ENCODE peak calls at places on chromosomes 13 and 19, in eight cellular contexts. One of them, this sample, is unnamed.

GRCh38 chr13:85970727-85971126 is 171.5 kb upstream of the SLITRK6 start:
- DNase-seq in GM12891: no peak
- DNase-seq in breast epithelium: no peak
- DNase-seq in LNCaP clone FGC: no peak
- DNase-seq in head of caudate nucleus: no peak
- DNase-seq in RWPE1: peak; percentile 2
- DNase-seq in SK-MEL-5: peak; percentile 44
- DNase-seq in stimulated activated CD4-positive, alpha-beta T cell treated with anti-CD3 and anti-CD28 coated beads, TNF-alpha, amount 100 ng/mL, for 48 hours: no peak
- DNase-seq in this sample: no peak

GRCh38 chr19:46060012-46060411 is 19.2 kb upstream of the IGFL4 start:
- DNase-seq in RWPE1: no peak
- DNase-seq in breast epithelium: no peak
- DNase-seq in GM12891: no peak
- DNase-seq in SK-MEL-5: no peak
- DNase-seq in LNCaP clone FGC: no peak
- DNase-seq in head of caudate nucleus: no peak
- DNase-seq in stimulated activated CD4-positive, alpha-beta T cell treated with anti-CD3 and anti-CD28 coated beads, TNF-alpha, amount 100 ng/mL, for 48 hours: no peak
- DNase-seq in this sample: no peak

GRCh38 chr13:113114511-113115362 is 7.9 kb upstream of the F10 start:
- DNase-seq in GM12891: no peak
- DNase-seq in SK-MEL-5: no peak
- DNase-seq in breast epithelium: no peak
- DNase-seq in RWPE1: no peak
- DNase-seq in stimulated activated CD4-positive, alpha-beta T cell treated with anti-CD3 and anti-CD28 coated beads, TNF-alpha, amount 100 ng/mL, for 48 hours: no peak
- DNase-seq in LNCaP clone FGC: no peak
- DNase-seq in head of caudate nucleus: no peak
- DNase-seq in this sample: no peak

GRCh38 chr13:25806304-25806974 is 245.4 kb downstream of the SHISA2 start:
- DNase-seq in LNCaP clone FGC: no peak
- DNase-seq in RWPE1: no peak
- DNase-seq in GM12891: no peak
- DNase-seq in stimulated activated CD4-positive, alpha-beta T cell treated with anti-CD3 and anti-CD28 coated beads, TNF-alpha, amount 100 ng/mL, for 48 hours: no peak
- DNase-seq in breast epithelium: no peak
- DNase-seq in head of caudate nucleus: no peak
- DNase-seq in SK-MEL-5: no peak
- DNase-seq in this sample: peak; percentile 63

GRCh38 chr19:405138-405965 is 3.6 kb downstream of the C2CD4C start:
- DNase-seq in RWPE1: no peak
- DNase-seq in stimulated activated CD4-positive, alpha-beta T cell treated with anti-CD3 and anti-CD28 coated beads, TNF-alpha, amount 100 ng/mL, for 48 hours: no peak
- DNase-seq in head of caudate nucleus: no peak
- DNase-seq in LNCaP clone FGC: peak; percentile 23
- DNase-seq in SK-MEL-5: no peak
- DNase-seq in GM12891: no peak
- DNase-seq in breast epithelium: no peak
- DNase-seq in this sample: no peak

GRCh38 chr13:36088001-36088400 is 43.2 kb downstream of the DCLK1 start:
- DNase-seq in SK-MEL-5: no peak
- DNase-seq in breast epithelium: no peak
- DNase-seq in RWPE1: peak; percentile 42
- DNase-seq in LNCaP clone FGC: no peak
- DNase-seq in stimulated activated CD4-positive, alpha-beta T cell treated with anti-CD3 and anti-CD28 coated beads, TNF-alpha, amount 100 ng/mL, for 48 hours: no peak
- DNase-seq in GM12891: no peak
- DNase-seq in head of caudate nucleus: no peak
- DNase-seq in this sample: peak; percentile 42

GRCh38 chr19:41319500-41320184 is 9.7 kb downstream of the CCDC97 start:
- DNase-seq in stimulated activated CD4-positive, alpha-beta T cell treated with anti-CD3 and anti-CD28 coated beads, TNF-alpha, amount 100 ng/mL, for 48 hours: no peak
- DNase-seq in GM12891: no peak
- DNase-seq in breast epithelium: no peak
- DNase-seq in RWPE1: no peak
- DNase-seq in SK-MEL-5: no peak
- DNase-seq in LNCaP clone FGC: no peak
- DNase-seq in head of caudate nucleus: no peak
- DNase-seq in this sample: no peak

GRCh38 chr19:10820173-10820572 is 15.8 kb downstream of the TMED1 start:
- DNase-seq in head of caudate nucleus: no peak
- DNase-seq in GM12891: no peak
- DNase-seq in RWPE1: no peak
- DNase-seq in breast epithelium: no peak
- DNase-seq in SK-MEL-5: peak; percentile 14
- DNase-seq in LNCaP clone FGC: no peak
- DNase-seq in stimulated activated CD4-positive, alpha-beta T cell treated with anti-CD3 and anti-CD28 coated beads, TNF-alpha, amount 100 ng/mL, for 48 hours: no peak
- DNase-seq in this sample: no peak

GRCh38 chr13:101627556-101627943 is 175.1 kb downstream of the ITGBL1 start:
- DNase-seq in RWPE1: no peak
- DNase-seq in head of caudate nucleus: no peak
- DNase-seq in breast epithelium: no peak
- DNase-seq in LNCaP clone FGC: no peak
- DNase-seq in GM12891: no peak
- DNase-seq in stimulated activated CD4-positive, alpha-beta T cell treated with anti-CD3 and anti-CD28 coated beads, TNF-alpha, amount 100 ng/mL, for 48 hours: no peak
- DNase-seq in SK-MEL-5: no peak
- DNase-seq in this sample: no peak

GRCh38 chr19:54316746-54317107 is 3.8 kb upstream of the LILRA5 start:
- DNase-seq in LNCaP clone FGC: no peak
- DNase-seq in RWPE1: no peak
- DNase-seq in stimulated activated CD4-positive, alpha-beta T cell treated with anti-CD3 and anti-CD28 coated beads, TNF-alpha, amount 100 ng/mL, for 48 hours: no peak
- DNase-seq in head of caudate nucleus: no peak
- DNase-seq in GM12891: no peak
- DNase-seq in SK-MEL-5: peak; percentile 30
- DNase-seq in breast epithelium: no peak
- DNase-seq in this sample: no peak

GRCh38 chr13:80132741-80133601 is 208.0 kb downstream of the SPRY2 start:
- DNase-seq in RWPE1: no peak
- DNase-seq in SK-MEL-5: peak; percentile 80
- DNase-seq in LNCaP clone FGC: peak; percentile 6
- DNase-seq in stimulated activated CD4-positive, alpha-beta T cell treated with anti-CD3 and anti-CD28 coated beads, TNF-alpha, amount 100 ng/mL, for 48 hours: no peak
- DNase-seq in breast epithelium: peak; percentile 53
- DNase-seq in head of caudate nucleus: peak; percentile 77
- DNase-seq in GM12891: no peak
- DNase-seq in this sample: peak; percentile 15

GRCh38 chr19:55638864-55639359 is 1.9 kb upstream of the ZNF580 start:
- DNase-seq in LNCaP clone FGC: no peak
- DNase-seq in stimulated activated CD4-positive, alpha-beta T cell treated with anti-CD3 and anti-CD28 coated beads, TNF-alpha, amount 100 ng/mL, for 48 hours: peak; percentile 52
- DNase-seq in breast epithelium: no peak
- DNase-seq in head of caudate nucleus: no peak
- DNase-seq in RWPE1: no peak
- DNase-seq in SK-MEL-5: peak; percentile 72
- DNase-seq in GM12891: no peak
- DNase-seq in this sample: no peak

GRCh38 chr19:3468211-3468610 is 12.1 kb downstream of the SMIM24 start:
- DNase-seq in head of caudate nucleus: no peak
- DNase-seq in GM12891: no peak
- DNase-seq in LNCaP clone FGC: no peak
- DNase-seq in stimulated activated CD4-positive, alpha-beta T cell treated with anti-CD3 and anti-CD28 coated beads, TNF-alpha, amount 100 ng/mL, for 48 hours: no peak
- DNase-seq in SK-MEL-5: no peak
- DNase-seq in RWPE1: no peak
- DNase-seq in breast epithelium: no peak
- DNase-seq in this sample: no peak

GRCh38 chr13:22648325-22648758 is 532.4 kb upstream of the SGCG start:
- DNase-seq in SK-MEL-5: no peak
- DNase-seq in breast epithelium: no peak
- DNase-seq in LNCaP clone FGC: no peak
- DNase-seq in stimulated activated CD4-positive, alpha-beta T cell treated with anti-CD3 and anti-CD28 coated beads, TNF-alpha, amount 100 ng/mL, for 48 hours: no peak
- DNase-seq in GM12891: no peak
- DNase-seq in head of caudate nucleus: no peak
- DNase-seq in RWPE1: no peak
- DNase-seq in this sample: no peak

GRCh38 chr19:4196587-4197148 is 14.2 kb downstream of the ANKRD24 start:
- DNase-seq in LNCaP clone FGC: no peak
- DNase-seq in RWPE1: no peak
- DNase-seq in GM12891: no peak
- DNase-seq in head of caudate nucleus: no peak
- DNase-seq in stimulated activated CD4-positive, alpha-beta T cell treated with anti-CD3 and anti-CD28 coated beads, TNF-alpha, amount 100 ng/mL, for 48 hours: no peak
- DNase-seq in SK-MEL-5: no peak
- DNase-seq in breast epithelium: no peak
- DNase-seq in this sample: no peak

GRCh38 chr13:109989155-109989554 is 202.8 kb upstream of the IRS2 start:
- DNase-seq in breast epithelium: no peak
- DNase-seq in stimulated activated CD4-positive, alpha-beta T cell treated with anti-CD3 and anti-CD28 coated beads, TNF-alpha, amount 100 ng/mL, for 48 hours: no peak
- DNase-seq in LNCaP clone FGC: no peak
- DNase-seq in head of caudate nucleus: no peak
- DNase-seq in GM12891: no peak
- DNase-seq in RWPE1: no peak
- DNase-seq in SK-MEL-5: no peak
- DNase-seq in this sample: no peak

GRCh38 chr13:97119899-97120745 is 102.0 kb upstream of the MBNL2 start:
- DNase-seq in breast epithelium: no peak
- DNase-seq in head of caudate nucleus: no peak
- DNase-seq in stimulated activated CD4-positive, alpha-beta T cell treated with anti-CD3 and anti-CD28 coated beads, TNF-alpha, amount 100 ng/mL, for 48 hours: no peak
- DNase-seq in RWPE1: no peak
- DNase-seq in LNCaP clone FGC: no peak
- DNase-seq in SK-MEL-5: peak; percentile 53
- DNase-seq in GM12891: no peak
- DNase-seq in this sample: peak; percentile 77

GRCh38 chr13:21079761-21080730 is 18.7 kb upstream of the LATS2 start:
- DNase-seq in head of caudate nucleus: no peak
- DNase-seq in GM12891: no peak
- DNase-seq in LNCaP clone FGC: no peak
- DNase-seq in SK-MEL-5: peak; percentile 22
- DNase-seq in breast epithelium: no peak
- DNase-seq in RWPE1: peak; percentile 22
- DNase-seq in stimulated activated CD4-positive, alpha-beta T cell treated with anti-CD3 and anti-CD28 coated beads, TNF-alpha, amount 100 ng/mL, for 48 hours: no peak
- DNase-seq in this sample: peak; percentile 64

GRCh38 chr13:70708744-70709143 is 600.5 kb upstream of the KLHL1 start:
- DNase-seq in stimulated activated CD4-positive, alpha-beta T cell treated with anti-CD3 and anti-CD28 coated beads, TNF-alpha, amount 100 ng/mL, for 48 hours: no peak
- DNase-seq in head of caudate nucleus: no peak
- DNase-seq in RWPE1: no peak
- DNase-seq in LNCaP clone FGC: no peak
- DNase-seq in breast epithelium: no peak
- DNase-seq in GM12891: no peak
- DNase-seq in SK-MEL-5: no peak
- DNase-seq in this sample: no peak

GRCh38 chr13:30113983-30114491 is 193.3 kb downstream of the KATNAL1 start:
- DNase-seq in head of caudate nucleus: no peak
- DNase-seq in SK-MEL-5: peak; percentile 73
- DNase-seq in RWPE1: no peak
- DNase-seq in stimulated activated CD4-positive, alpha-beta T cell treated with anti-CD3 and anti-CD28 coated beads, TNF-alpha, amount 100 ng/mL, for 48 hours: no peak
- DNase-seq in GM12891: no peak
- DNase-seq in LNCaP clone FGC: no peak
- DNase-seq in breast epithelium: no peak
- DNase-seq in this sample: no peak

GRCh38 chr13:62084728-62085127 is 669.1 kb upstream of the PCDH20 start:
- DNase-seq in RWPE1: no peak
- DNase-seq in head of caudate nucleus: no peak
- DNase-seq in breast epithelium: no peak
- DNase-seq in SK-MEL-5: no peak
- DNase-seq in GM12891: no peak
- DNase-seq in stimulated activated CD4-positive, alpha-beta T cell treated with anti-CD3 and anti-CD28 coated beads, TNF-alpha, amount 100 ng/mL, for 48 hours: no peak
- DNase-seq in LNCaP clone FGC: no peak
- DNase-seq in this sample: no peak

GRCh38 chr13:36344886-36345437 is 1.2 kb downstream of the SPART start:
- DNase-seq in GM12891: no peak
- DNase-seq in head of caudate nucleus: no peak
- DNase-seq in SK-MEL-5: peak; percentile 35
- DNase-seq in RWPE1: peak; percentile 21
- DNase-seq in stimulated activated CD4-positive, alpha-beta T cell treated with anti-CD3 and anti-CD28 coated beads, TNF-alpha, amount 100 ng/mL, for 48 hours: no peak
- DNase-seq in LNCaP clone FGC: no peak
- DNase-seq in breast epithelium: no peak
- DNase-seq in this sample: peak; percentile 44

GRCh38 chr13:77460195-77460594 is 75.3 kb upstream of the SCEL start:
- DNase-seq in SK-MEL-5: no peak
- DNase-seq in RWPE1: no peak
- DNase-seq in breast epithelium: no peak
- DNase-seq in stimulated activated CD4-positive, alpha-beta T cell treated with anti-CD3 and anti-CD28 coated beads, TNF-alpha, amount 100 ng/mL, for 48 hours: no peak
- DNase-seq in head of caudate nucleus: peak; percentile 9
- DNase-seq in LNCaP clone FGC: peak; percentile 7
- DNase-seq in GM12891: no peak
- DNase-seq in this sample: no peak

GRCh38 chr13:50319603-50320296 is 304.5 kb downstream of the KCNRG start:
- DNase-seq in stimulated activated CD4-positive, alpha-beta T cell treated with anti-CD3 and anti-CD28 coated beads, TNF-alpha, amount 100 ng/mL, for 48 hours: no peak
- DNase-seq in RWPE1: no peak
- DNase-seq in LNCaP clone FGC: peak; percentile 96
- DNase-seq in SK-MEL-5: no peak
- DNase-seq in head of caudate nucleus: no peak
- DNase-seq in breast epithelium: peak; percentile 23
- DNase-seq in GM12891: no peak
- DNase-seq in this sample: peak; percentile 28

GRCh38 chr13:108964601-108965000 is 335.2 kb downstream of the MYO16 start:
- DNase-seq in stimulated activated CD4-positive, alpha-beta T cell treated with anti-CD3 and anti-CD28 coated beads, TNF-alpha, amount 100 ng/mL, for 48 hours: no peak
- DNase-seq in SK-MEL-5: no peak
- DNase-seq in head of caudate nucleus: no peak
- DNase-seq in LNCaP clone FGC: no peak
- DNase-seq in breast epithelium: no peak
- DNase-seq in GM12891: no peak
- DNase-seq in RWPE1: no peak
- DNase-seq in this sample: no peak

GRCh38 chr19:17513801-17514200 is 2.4 kb downstream of the PGLS start:
- DNase-seq in head of caudate nucleus: no peak
- DNase-seq in LNCaP clone FGC: no peak
- DNase-seq in SK-MEL-5: no peak
- DNase-seq in breast epithelium: no peak
- DNase-seq in stimulated activated CD4-positive, alpha-beta T cell treated with anti-CD3 and anti-CD28 coated beads, TNF-alpha, amount 100 ng/mL, for 48 hours: no peak
- DNase-seq in RWPE1: peak; percentile 30
- DNase-seq in GM12891: no peak
- DNase-seq in this sample: peak; percentile 70

GRCh38 chr13:107200491-107200890 is 632.6 kb upstream of the ARGLU1 start:
- DNase-seq in GM12891: no peak
- DNase-seq in LNCaP clone FGC: no peak
- DNase-seq in RWPE1: no peak
- DNase-seq in SK-MEL-5: no peak
- DNase-seq in head of caudate nucleus: no peak
- DNase-seq in breast epithelium: no peak
- DNase-seq in stimulated activated CD4-positive, alpha-beta T cell treated with anti-CD3 and anti-CD28 coated beads, TNF-alpha, amount 100 ng/mL, for 48 hours: no peak
- DNase-seq in this sample: no peak

GRCh38 chr13:49315036-49315565 is 67.4 kb downstream of the CDADC1 start:
- DNase-seq in LNCaP clone FGC: no peak
- DNase-seq in head of caudate nucleus: no peak
- DNase-seq in GM12891: no peak
- DNase-seq in stimulated activated CD4-positive, alpha-beta T cell treated with anti-CD3 and anti-CD28 coated beads, TNF-alpha, amount 100 ng/mL, for 48 hours: no peak
- DNase-seq in SK-MEL-5: no peak
- DNase-seq in RWPE1: no peak
- DNase-seq in breast epithelium: no peak
- DNase-seq in this sample: no peak

GRCh38 chr13:80160110-80160509 is 180.8 kb downstream of the SPRY2 start:
- DNase-seq in head of caudate nucleus: no peak
- DNase-seq in GM12891: no peak
- DNase-seq in breast epithelium: no peak
- DNase-seq in stimulated activated CD4-positive, alpha-beta T cell treated with anti-CD3 and anti-CD28 coated beads, TNF-alpha, amount 100 ng/mL, for 48 hours: no peak
- DNase-seq in SK-MEL-5: peak; percentile 17
- DNase-seq in RWPE1: no peak
- DNase-seq in LNCaP clone FGC: no peak
- DNase-seq in this sample: no peak

GRCh38 chr13:20064128-20064527 is 96.7 kb downstream of the GJA3 start:
- DNase-seq in breast epithelium: no peak
- DNase-seq in SK-MEL-5: no peak
- DNase-seq in RWPE1: no peak
- DNase-seq in head of caudate nucleus: no peak
- DNase-seq in GM12891: no peak
- DNase-seq in stimulated activated CD4-positive, alpha-beta T cell treated with anti-CD3 and anti-CD28 coated beads, TNF-alpha, amount 100 ng/mL, for 48 hours: no peak
- DNase-seq in LNCaP clone FGC: no peak
- DNase-seq in this sample: peak; percentile 37

GRCh38 chr19:703651-704446 is 4.9 kb upstream of the PALM start:
- DNase-seq in SK-MEL-5: peak; percentile 57
- DNase-seq in LNCaP clone FGC: no peak
- DNase-seq in RWPE1: peak; percentile 55
- DNase-seq in stimulated activated CD4-positive, alpha-beta T cell treated with anti-CD3 and anti-CD28 coated beads, TNF-alpha, amount 100 ng/mL, for 48 hours: peak; percentile 76
- DNase-seq in GM12891: peak; percentile 69
- DNase-seq in head of caudate nucleus: peak; percentile 46
- DNase-seq in breast epithelium: no peak
- DNase-seq in this sample: peak; percentile 16

GRCh38 chr19:11617207-11618062 is 20.2 kb downstream of the ZNF627 start:
- DNase-seq in GM12891: no peak
- DNase-seq in breast epithelium: no peak
- DNase-seq in SK-MEL-5: no peak
- DNase-seq in stimulated activated CD4-positive, alpha-beta T cell treated with anti-CD3 and anti-CD28 coated beads, TNF-alpha, amount 100 ng/mL, for 48 hours: no peak
- DNase-seq in LNCaP clone FGC: no peak
- DNase-seq in RWPE1: no peak
- DNase-seq in head of caudate nucleus: no peak
- DNase-seq in this sample: no peak

GRCh38 chr19:45645068-45645630 is 6.0 kb upstream of the EML2 start:
- DNase-seq in LNCaP clone FGC: no peak
- DNase-seq in breast epithelium: no peak
- DNase-seq in SK-MEL-5: no peak
- DNase-seq in stimulated activated CD4-positive, alpha-beta T cell treated with anti-CD3 and anti-CD28 coated beads, TNF-alpha, amount 100 ng/mL, for 48 hours: no peak
- DNase-seq in RWPE1: no peak
- DNase-seq in head of caudate nucleus: no peak
- DNase-seq in GM12891: no peak
- DNase-seq in this sample: no peak

GRCh38 chr13:43293008-43293407 is 269.6 kb downstream of the DNAJC15 start:
- DNase-seq in LNCaP clone FGC: no peak
- DNase-seq in head of caudate nucleus: no peak
- DNase-seq in RWPE1: no peak
- DNase-seq in SK-MEL-5: no peak
- DNase-seq in breast epithelium: no peak
- DNase-seq in GM12891: no peak
- DNase-seq in stimulated activated CD4-positive, alpha-beta T cell treated with anti-CD3 and anti-CD28 coated beads, TNF-alpha, amount 100 ng/mL, for 48 hours: no peak
- DNase-seq in this sample: no peak

This sample was measured in mammary epithelial cell.